ENCODE peak calls at places on chromosomes 16 and 17, in five cellular contexts. H, Y, X, T and J are unnamed samples.

GRCh38 chr17:18980682-18981384 is 23.7 kb downstream of the FAM83G start:
- DNase-seq in T (no peak), X (peak), Y (peak), H (no peak), J (no peak)

GRCh38 chr17:38344127-38344745 is 480 bp upstream of the GPR179 start:
- DNase-seq in Y (no peak), T (no peak), X (no peak), H (no peak), J (no peak)

GRCh38 chr16:72198021-72198420 is 26.1 kb upstream of the PMFBP1 start:
- DNase-seq in H (no peak), Y (peak), T (peak), X (peak), J (no peak)

GRCh38 chr17:5584383-5584951 is at the start of gene NLRP1:
- DNase-seq in Y (peak), X (peak), H (peak), T (peak), J (no peak)

GRCh38 chr16:23333034-23333579 is 31.0 kb downstream of the SCNN1B start:
- DNase-seq in T (no peak), Y (no peak), H (no peak), X (peak), J (no peak)

GRCh38 chr16:30565526-30565925 is 6.0 kb downstream of the ZNF688 start:
- DNase-seq in T (no peak), H (no peak), X (no peak), Y (no peak), J (no peak)

GRCh38 chr17:37750768-37751466 is 6.1 kb upstream of the HNF1B start:
- DNase-seq in T (no peak), H (no peak), Y (no peak), X (no peak), J (no peak)

GRCh38 chr17:58046230-58047094 is 36.8 kb upstream of the DYNLL2 start:
- DNase-seq in X (no peak), Y (no peak), T (no peak), H (no peak), J (no peak)

GRCh38 chr16:19879241-19879792 is 5.3 kb downstream of the GPRC5B start:
- DNase-seq in X (no peak), T (no peak), Y (peak), H (peak), J (no peak)

GRCh38 chr17:71632328-71632727 is 488.5 kb upstream of the SOX9 start:
- DNase-seq in X (peak), H (peak), T (no peak), Y (peak), J (no peak)

GRCh38 chr17:40556884-40557414 is 8.3 kb downstream of the CCR7 start:
- DNase-seq in Y (no peak), T (no peak), H (no peak), X (peak), J (no peak)

DNA sequence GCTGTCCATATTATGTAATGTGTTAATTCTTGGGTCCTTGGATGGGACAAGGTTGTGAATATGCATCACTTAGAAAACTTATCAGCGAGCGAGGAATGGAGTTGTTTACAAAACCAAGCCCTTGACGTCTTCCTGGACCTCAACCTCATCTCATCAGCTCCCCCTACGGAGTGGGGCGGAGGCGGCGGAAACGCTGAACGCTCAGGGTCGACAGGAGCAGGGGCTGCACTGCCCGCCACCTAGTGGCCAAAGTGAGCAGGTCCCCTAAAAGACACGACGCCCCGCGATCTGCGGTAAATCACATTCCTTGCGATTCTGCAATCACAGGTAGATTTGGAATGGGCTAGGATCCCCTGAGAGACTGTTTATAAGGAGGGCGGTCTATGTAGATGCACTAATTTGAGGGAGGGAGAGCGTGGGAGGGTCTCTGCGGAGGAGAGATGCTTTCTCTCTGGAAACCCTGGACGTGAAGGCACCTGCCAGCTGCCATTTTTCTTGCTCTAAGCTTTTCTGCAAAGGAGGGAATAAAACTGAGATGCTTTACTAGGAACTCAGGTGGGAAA is 5.4 kb upstream of the ICAM2 start:
- DNase-seq in H (peak), X (peak), Y (peak), T (no peak), J (peak)
- H3K4me3 ChIP-seq in H (no peak), X (no peak), Y (no peak), T (peak), J (no peak)

GRCh38 chr17:47717261-47717697 is 15.8 kb upstream of the TBX21 start:
- DNase-seq in H (no peak), T (no peak), Y (no peak), X (no peak), J (no peak)
- TF ChIP-seq CTCF in H (no peak), T (peak), Y (peak), X (peak), J (no peak)

GRCh38 chr17:80664217-80664780 is 119.7 kb downstream of the RPTOR start:
- DNase-seq in X (no peak), Y (peak), H (no peak), T (no peak), J (no peak)
- H3K4me3 ChIP-seq in X (no peak), Y (no peak), H (no peak), T (no peak), J (no peak)

GRCh38 chr17:17849863-17850373 is 13.1 kb upstream of the SREBF1 start:
- DNase-seq in Y (peak), X (peak), H (no peak), T (no peak), J (no peak)
- TF ChIP-seq CTCF in Y (peak), X (peak), H (no peak), T (peak), J (no peak)

DNA sequence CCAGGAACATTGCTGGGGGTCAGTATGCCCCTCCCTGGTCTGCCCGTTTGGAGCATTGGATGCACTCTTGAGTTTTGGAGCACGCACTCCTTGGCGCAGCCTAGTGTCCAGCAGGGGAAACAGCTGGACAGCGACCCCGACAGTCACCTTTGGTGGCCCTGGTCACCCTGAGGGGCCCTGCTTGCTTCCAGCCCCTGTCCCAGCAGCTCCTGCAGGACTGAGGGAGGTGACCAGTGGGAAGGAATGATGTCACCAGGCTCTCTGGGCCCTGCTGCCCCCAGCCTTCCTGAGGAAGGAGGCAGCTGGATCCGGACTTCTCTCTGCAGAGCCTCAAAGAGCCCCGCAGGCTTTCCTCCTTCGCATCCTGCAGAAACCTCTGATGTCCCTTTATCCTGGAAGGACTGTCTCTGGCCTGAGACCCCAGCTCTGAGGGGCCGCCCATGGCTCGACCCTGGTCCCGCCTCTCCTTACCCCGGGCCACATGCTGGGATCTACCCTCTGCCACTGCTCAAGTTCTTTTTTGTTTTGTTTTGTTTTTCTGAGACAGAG is 11.8 kb downstream of the ZSCAN10 start:
- DNase-seq in T (no peak), H (no peak), X (no peak), Y (no peak), J (no peak)
- H3K4me3 ChIP-seq in T (no peak), H (no peak), X (no peak), Y (no peak), J (no peak)

DNA sequence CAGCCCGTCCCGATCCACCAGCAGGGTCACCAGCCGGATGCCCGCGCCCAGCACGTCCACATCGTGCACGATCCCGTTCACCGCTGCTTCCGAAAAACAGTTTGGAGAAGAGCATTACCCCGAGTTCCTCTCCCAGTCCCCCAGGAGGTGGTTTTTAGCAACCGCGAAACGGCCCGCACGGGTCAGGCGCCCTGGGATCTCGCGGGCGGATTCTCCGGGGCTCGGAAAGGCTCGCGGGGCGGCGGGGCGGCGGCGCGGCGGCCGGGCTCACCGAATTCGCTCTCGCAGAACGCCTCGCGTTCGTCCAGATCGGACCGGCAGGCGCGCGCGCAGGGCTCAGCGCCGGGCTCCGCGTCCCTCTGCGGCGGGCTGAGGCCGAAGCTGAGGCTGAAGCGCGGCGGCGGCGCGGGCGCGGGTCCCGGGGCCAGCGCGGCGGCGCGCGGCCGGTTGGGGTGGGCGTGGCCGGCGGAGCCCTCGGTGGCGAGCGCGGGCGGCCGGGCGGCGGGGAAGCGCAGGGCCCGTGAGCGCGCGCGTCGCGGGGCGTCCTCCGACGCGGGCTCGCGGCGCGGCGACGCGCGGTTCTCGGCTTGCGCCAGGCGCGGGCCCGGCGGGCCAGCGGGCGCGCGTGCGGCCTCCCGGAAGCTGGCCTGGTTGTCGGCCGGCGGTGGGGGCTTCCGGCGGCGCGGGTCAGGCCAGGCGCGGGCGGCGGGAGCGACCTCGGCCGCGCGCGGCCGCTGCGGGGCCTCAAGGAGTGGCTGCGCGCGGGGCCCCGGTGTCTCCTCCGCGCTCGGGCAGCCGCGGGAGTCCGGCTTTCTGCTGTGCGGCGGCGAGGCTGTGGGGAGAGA is 2.9 kb downstream of the C17orf58 start:
- DNase-seq in X (peak), Y (peak), T (no peak), H (peak), J (no peak)
- TF ChIP-seq CTCF in X (no peak), Y (no peak), T (peak), H (peak), J (no peak)

GRCh38 chr17:83154311-83155127 is 75.1 kb downstream of the METRNL start:
- DNase-seq in X (no peak), T (no peak), Y (no peak), H (no peak), J (no peak)

GRCh38 chr17:83153681-83154310 is 74.4 kb downstream of the METRNL start:
- DNase-seq in H (no peak), X (no peak), Y (no peak), T (no peak), J (no peak)

GRCh38 chr17:83152221-83152744 is 72.9 kb downstream of the METRNL start:
- DNase-seq in H (no peak), X (no peak), Y (no peak), T (no peak), J (no peak)

GRCh38 chr17:83151442-83152220 is 72.2 kb downstream of the METRNL start:
- DNase-seq in Y (peak), X (peak), H (no peak), T (no peak), J (no peak)

GRCh38 chr17:83152745-83153611 is 73.6 kb downstream of the METRNL start:
- DNase-seq in T (no peak), Y (no peak), X (no peak), H (no peak), J (no peak)
- H3K4me3 ChIP-seq in T (no peak), Y (no peak), X (no peak), H (no peak), J (no peak)